ENCODE peak calls at places on chromosomes 11 and 22, in six cellular contexts. C is heart right ventricle, E is prostate gland, G is Calu3, A is PC-3, N is A549. P is an unnamed sample.

GRCh38 chr11:69475141-69475865 is 6.2 kb upstream of the LINC01488 start:
- DNase-seq in C (no peak), E (no peak), G (no peak), A (no peak), N (no peak), P (no peak)

GRCh38 chr11:20712912-20713311 is 43.5 kb downstream of the NELL1 start:
- DNase-seq in G (no peak), C (no peak), A (no peak), N (no peak), E (no peak), P (no peak)

GRCh38 chr11:133029096-133029495 is 503.2 kb downstream of the OPCML start:
- DNase-seq in C (no peak), N (no peak), G (no peak), A (no peak), E (no peak), P (no peak)

GRCh38 chr11:86240164-86240563 is 4.4 kb upstream of the EED start:
- DNase-seq in C (no peak), G (no peak), N (no peak), A (no peak), E (no peak), P (no peak)

GRCh38 chr11:35056391-35057093 is 82.4 kb upstream of the CD44 start:
- DNase-seq in C (no peak), E (no peak), A (peak), G (no peak), N (no peak), P (no peak)

GRCh38 chr11:17930544-17931144 is 82.2 kb downstream of the SERGEF start:
- DNase-seq in E (no peak), N (no peak), C (no peak), G (no peak), A (no peak), P (no peak)

GRCh38 chr11:128894685-128895084 is 3.5 kb downstream of the KCNJ5 start:
- DNase-seq in A (no peak), N (no peak), G (no peak), C (peak), E (no peak), P (no peak)

GRCh38 chr11:45470151-45471001 is 184.2 kb upstream of the SYT13 start:
- DNase-seq in G (no peak), C (peak), A (no peak), N (no peak), E (no peak), P (no peak)

GRCh38 chr22:28030442-28030841 is 111.4 kb upstream of the PITPNB start:
- DNase-seq in G (no peak), C (no peak), E (no peak), A (no peak), N (no peak), P (no peak)

GRCh38 chr11:113091578-113091844 is 130.3 kb downstream of the NCAM1 start:
- DNase-seq in E (no peak), N (no peak), G (no peak), A (no peak), C (no peak), P (no peak)

GRCh38 chr22:31861226-31861840 is 83.0 kb upstream of the YWHAH start:
- DNase-seq in E (no peak), A (peak), N (no peak), G (no peak), C (no peak), P (no peak)

GRCh38 chr22:38033522-38034277 is 23.5 kb upstream of the PICK1 start:
- DNase-seq in N (no peak), E (no peak), A (no peak), C (no peak), G (no peak), P (no peak)

GRCh38 chr11:127345819-127346459 is 345.4 kb upstream of the KIRREL3 start:
- DNase-seq in C (no peak), E (peak), A (peak), G (peak), N (peak), P (no peak)

GRCh38 chr11:104637652-104638170 is 260.5 kb downstream of the CASP12 start:
- DNase-seq in G (no peak), N (no peak), A (no peak), C (no peak), E (no peak), P (no peak)

GRCh38 chr11:105371311-105371710 is 231.7 kb upstream of the CARD18 start:
- DNase-seq in G (no peak), A (no peak), C (no peak), E (no peak), N (no peak), P (no peak)

GRCh38 chr11:86064236-86064803 is 4.6 kb downstream of the PICALM start:
- DNase-seq in G (no peak), E (no peak), C (no peak), A (peak), N (no peak), P (no peak)

GRCh38 chr11:69931994-69932910 is 113.0 kb upstream of the FGF3 start:
- DNase-seq in N (no peak), C (no peak), G (no peak), A (no peak), E (no peak), P (no peak)

GRCh38 chr11:100730266-100730665 is 43.2 kb downstream of the ARHGAP42 start:
- DNase-seq in G (no peak), C (no peak), A (no peak), E (no peak), N (no peak), P (no peak)

GRCh38 chr22:42655693-42656092 is 6.5 kb upstream of the CYB5R3 start:
- DNase-seq in E (no peak), A (no peak), N (no peak), G (no peak), C (no peak), P (peak)

GRCh38 chr11:20353829-20354434 is 9.6 kb upstream of the HTATIP2 start:
- DNase-seq in C (peak), E (no peak), A (peak), N (peak), G (peak), P (no peak)

GRCh38 chr22:19497245-19497644 is 17.5 kb downstream of the CDC45 start:
- DNase-seq in C (no peak), E (no peak), N (no peak), G (no peak), A (peak), P (no peak)

GRCh38 chr11:24234822-24235508 is 261.9 kb upstream of the LUZP2 start:
- DNase-seq in N (no peak), A (peak), G (peak), E (no peak), C (no peak), P (no peak)

GRCh38 chr11:83538286-83538685 is 252.1 kb upstream of the CCDC90B start:
- DNase-seq in G (no peak), N (no peak), E (no peak), C (no peak), A (no peak), P (no peak)

GRCh38 chr11:7019500-7020182 is 505 bp downstream of the ZNF214 start:
- DNase-seq in A (no peak), E (peak), C (peak), N (no peak), G (peak), P (no peak)

GRCh38 chr11:36577859-36578258 is 10.1 kb downstream of the RAG1 start:
- DNase-seq in N (no peak), C (no peak), E (no peak), A (peak), G (no peak), P (no peak)
- TF ChIP-seq CTCF in N (no peak), C (no peak), E (no peak), A (no peak), G (no peak), P (no peak)

GRCh38 chr22:40592352-40593113 is 44.0 kb downstream of the MRTFA start:
- DNase-seq in E (no peak), G (no peak), N (no peak), A (no peak), C (no peak), P (peak)
- TF ChIP-seq CTCF in E (no peak), G (no peak), N (no peak), A (no peak), C (no peak), P (no peak)

GRCh38 chr22:50733521-50734342 is 4.3 kb upstream of the ACR start:
- DNase-seq in G (no peak), E (no peak), C (peak), N (no peak), A (no peak), P (no peak)
- TF ChIP-seq CTCF in G (no peak), E (no peak), C (no peak), N (no peak), A (no peak), P (no peak)

DNA sequence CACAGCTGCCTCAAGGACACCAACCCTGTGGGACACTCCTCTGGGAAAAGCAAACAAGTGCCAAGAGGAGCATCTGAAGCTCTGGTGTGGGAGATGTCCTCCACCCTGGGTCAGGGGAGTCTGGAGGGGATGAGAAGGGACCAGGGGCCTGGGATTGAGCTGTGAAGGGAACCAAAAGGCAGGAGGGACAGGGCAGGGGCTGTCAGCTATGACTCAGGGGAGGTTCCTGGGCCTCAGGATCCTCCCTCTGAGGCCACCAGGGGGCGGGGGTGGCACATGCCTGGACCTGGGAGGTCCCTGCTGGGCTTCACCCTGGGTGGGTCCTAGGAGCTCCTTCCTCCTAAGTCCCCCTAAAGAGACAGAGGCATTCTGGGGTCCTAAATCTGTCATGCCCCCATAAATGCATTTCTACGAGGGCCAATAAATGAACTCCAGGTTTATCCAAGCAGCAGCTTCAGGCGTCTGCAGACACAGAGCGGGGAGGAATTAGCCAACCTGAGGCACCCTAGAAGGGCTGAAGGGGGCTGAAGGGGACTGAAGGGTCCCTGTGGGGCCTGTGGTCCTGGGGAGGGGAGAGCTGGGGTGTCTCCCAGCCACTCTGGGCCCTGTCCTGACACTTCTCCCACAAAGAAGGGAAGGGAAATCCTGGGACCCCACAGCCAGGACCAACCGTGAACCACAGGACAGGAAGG is 31.9 kb upstream of the IGLL5 start:
- DNase-seq in C (no peak), N (no peak), E (no peak), G (peak), A (peak), P (peak)
- TF ChIP-seq CTCF in C (peak), N (peak), E (no peak), G (peak), A (peak), P (no peak)